ENCODE peak calls at places on chromosomes 6 and 20, in seven cellular contexts. G is neural crest cell; A is endodermal cell; I is stimulated activated CD4-positive, alpha-beta T cell treated with anti-CD3 and anti-CD28 coated beads, Interleukin-1b, Interleukin-23, amount 100 ng/mL, for 4 hours; K is lower lobe of right lung; B is sciatic nerve; N is MM.1S. J is an unnamed sample.

GRCh38 chr6:168658059-168658458 is 217.1 kb downstream of the SMOC2 start:
- DNase-seq in G (no peak), A (peak; percentile 57), I (no peak), K (no peak), B (no peak), N (no peak), J (no peak)

GRCh38 chr6:42333622-42334021 is 116.0 kb upstream of the MRPS10 start:
- DNase-seq in G (no peak), A (no peak), I (no peak), K (no peak), B (no peak), N (no peak), J (no peak)

GRCh38 chr6:108526739-108527174 is 34.0 kb upstream of the FOXO3 start:
- DNase-seq in G (no peak), A (peak; percentile 57), I (no peak), K (no peak), B (no peak), N (peak; percentile 41), J (no peak)

GRCh38 chr20:43726811-43727338 is at the start of gene GTSF1L:
- DNase-seq in G (no peak), A (no peak), I (no peak), K (no peak), B (no peak), N (no peak), J (no peak)

GRCh38 chr6:52725530-52726192 is 37.6 kb downstream of the GSTA2 start:
- DNase-seq in G (no peak), A (no peak), I (no peak), K (no peak), B (no peak), N (no peak), J (no peak)

GRCh38 chr6:2713473-2714358 is 37.0 kb downstream of the MYLK4 start:
- DNase-seq in G (no peak), A (no peak), I (no peak), K (no peak), B (no peak), N (no peak), J (no peak)

GRCh38 chr6:99613705-99614429 is 7.2 kb downstream of the PRDM13 start:
- DNase-seq in G (no peak), A (peak; percentile 85), I (no peak), K (peak; percentile 46), B (no peak), N (peak; percentile 48), J (no peak)

GRCh38 chr6:5540375-5540774 is 279.1 kb downstream of the FARS2 start:
- DNase-seq in G (no peak), A (no peak), I (no peak), K (no peak), B (no peak), N (no peak), J (no peak)

GRCh38 chr6:56222509-56222908 is 24.9 kb downstream of the COL21A1 start:
- DNase-seq in G (no peak), A (no peak), I (no peak), K (no peak), B (no peak), N (no peak), J (no peak)

GRCh38 chr20:12598894-12599293 is 409.9 kb upstream of the SPTLC3 start:
- DNase-seq in G (no peak), A (no peak), I (no peak), K (no peak), B (no peak), N (no peak), J (no peak)

GRCh38 chr6:1388081-1388926 is 1.1 kb upstream of the FOXF2 start:
- DNase-seq in G (no peak), A (peak; percentile 73), I (no peak), K (no peak), B (no peak), N (no peak), J (no peak)

GRCh38 chr20:22501566-22502344 is 82.6 kb downstream of the FOXA2 start:
- DNase-seq in G (no peak), A (no peak), I (no peak), K (no peak), B (no peak), N (no peak), J (no peak)

GRCh38 chr20:37714973-37715657 is 21.3 kb downstream of the CTNNBL1 start:
- DNase-seq in G (no peak), A (no peak), I (no peak), K (no peak), B (no peak), N (no peak), J (no peak)

GRCh38 chr6:14877758-14878157 is 368.1 kb upstream of the JARID2 start:
- DNase-seq in G (no peak), A (no peak), I (no peak), K (no peak), B (no peak), N (no peak), J (no peak)

GRCh38 chr6:138099832-138100231 is 7.4 kb downstream of the PERP start:
- DNase-seq in G (no peak), A (no peak), I (no peak), K (no peak), B (no peak), N (no peak), J (no peak)

GRCh38 chr6:1267057-1267732 is 44.7 kb upstream of the FOXQ1 start:
- DNase-seq in G (no peak), A (no peak), I (no peak), K (no peak), B (no peak), N (no peak), J (no peak)

GRCh38 chr6:140105857-140106256 is 731.4 kb upstream of the CITED2 start:
- DNase-seq in G (peak; percentile 17), A (peak; percentile 74), I (no peak), K (no peak), B (no peak), N (no peak), J (no peak)

GRCh38 chr6:3228791-3229565 is 1.5 kb upstream of the TUBB2B start:
- DNase-seq in G (peak; percentile 61), A (peak; percentile 83), I (peak; percentile 22), K (no peak), B (no peak), N (no peak), J (no peak)

GRCh38 chr6:149859368-149859767 is 4.8 kb downstream of the LRP11 start:
- DNase-seq in G (no peak), A (no peak), I (no peak), K (no peak), B (no peak), N (no peak), J (no peak)

GRCh38 chr6:154099211-154099610 is 60.2 kb downstream of the OPRM1 start:
- DNase-seq in G (no peak), A (no peak), I (no peak), K (no peak), B (no peak), N (no peak), J (no peak)

GRCh38 chr6:125009578-125009977 is 47.3 kb downstream of the RNF217 start:
- DNase-seq in G (no peak), A (no peak), I (no peak), K (no peak), B (no peak), N (no peak), J (no peak)

GRCh38 chr6:18155273-18155863 is at the start of gene KDM1B:
- DNase-seq in G (no peak), A (no peak), I (peak; percentile 94), K (peak; percentile 99), B (no peak), N (peak; percentile 94), J (peak; percentile 99)

GRCh38 chr20:10306440-10307358 is 88.1 kb downstream of the SNAP25 start:
- DNase-seq in G (no peak), A (no peak), I (no peak), K (no peak), B (no peak), N (no peak), J (no peak)

GRCh38 chr6:149903938-149904611 is 6.2 kb upstream of the RAET1E start:
- DNase-seq in G (no peak), A (peak; percentile 72), I (no peak), K (no peak), B (no peak), N (no peak), J (no peak)

GRCh38 chr6:107128175-107128574 is 12.9 kb upstream of the BEND3 start:
- DNase-seq in G (no peak), A (no peak), I (no peak), K (no peak), B (no peak), N (no peak), J (no peak)

GRCh38 chr20:36849333-36850065 is 26.4 kb upstream of the TLDC2 start:
- DNase-seq in G (no peak), A (no peak), I (no peak), K (no peak), B (no peak), N (no peak), J (no peak)

GRCh38 chr6:9783567-9783966 is 631.3 kb downstream of the TFAP2A start:
- DNase-seq in G (no peak), A (no peak), I (no peak), K (no peak), B (no peak), N (peak; percentile 66), J (no peak)

GRCh38 chr6:56642366-56643261 is at the start of gene DST:
- DNase-seq in G (no peak), A (no peak), I (no peak), K (no peak), B (no peak), N (no peak), J (no peak)

GRCh38 chr20:64057628-64058498 is 5.1 kb upstream of the TCEA2 start:
- DNase-seq in G (peak; percentile 83), A (peak; percentile 97), I (peak; percentile 80), K (peak; percentile 84), B (peak; percentile 87), N (peak; percentile 56), J (peak; percentile 78)

GRCh38 chr6:156873654-156874380 is 96.6 kb downstream of the ARID1B start:
- DNase-seq in G (no peak), A (peak; percentile 34), I (no peak), K (no peak), B (no peak), N (no peak), J (no peak)

GRCh38 chr6:43091020-43091419 is 14.9 kb downstream of the PTK7 start:
- DNase-seq in G (no peak), A (no peak), I (no peak), K (no peak), B (no peak), N (no peak), J (no peak)

GRCh38 chr20:51176846-51177245 is 153.9 kb upstream of the KCNG1 start:
- DNase-seq in G (no peak), A (no peak), I (no peak), K (no peak), B (no peak), N (no peak), J (no peak)

GRCh38 chr6:28943557-28944411 is 20.0 kb upstream of the TRIM27 start:
- DNase-seq in G (peak; percentile 69), A (peak; percentile 96), I (peak; percentile 68), K (peak; percentile 84), B (peak; percentile 89), N (peak; percentile 58), J (peak; percentile 39)

GRCh38 chr20:20465259-20465658 is 97.4 kb downstream of the INSM1 start:
- DNase-seq in G (no peak), A (peak; percentile 73), I (no peak), K (no peak), B (no peak), N (no peak), J (no peak)

GRCh38 chr20:58708246-58708931 is 15.8 kb downstream of the NPEPL1 start:
- DNase-seq in G (peak; percentile 0), A (peak; percentile 46), I (no peak), K (no peak), B (peak; percentile 28), N (no peak), J (no peak)

GRCh38 chr6:163335671-163336545 is 78.6 kb upstream of the QKI start:
- DNase-seq in G (no peak), A (no peak), I (no peak), K (peak; percentile 64), B (peak; percentile 74), N (no peak), J (no peak)

GRCh38 chr20:57553376-57554018 is 7.4 kb upstream of the PCK1 start:
- DNase-seq in G (no peak), A (no peak), I (no peak), K (no peak), B (no peak), N (no peak), J (no peak)

GRCh38 chr6:104771258-104771832 is 88.4 kb downstream of the HACE1 start:
- DNase-seq in G (no peak), A (no peak), I (no peak), K (no peak), B (no peak), N (peak; percentile 10), J (no peak)